ENCODE peak calls at places on chromosome 17, in four cellular contexts. P is suprapubic skin; S is GDM1; U is effector CD4-positive, alpha-beta T cell. J is an unnamed sample.

GRCh38 chr17:81253358-81254131 is 14.4 kb downstream of the NDUFAF8 start:
- DNase-seq in P (no peak), S (no peak), U (peak), J (no peak)

GRCh38 chr17:64496348-64496785 is 487 bp downstream of the POLG2 start:
- DNase-seq in P (no peak), S (no peak), U (no peak), J (no peak)

GRCh38 chr17:41654134-41654907 is 29.9 kb upstream of the KRT17 start:
- DNase-seq in P (peak), S (no peak), U (no peak), J (no peak)

GRCh38 chr17:61488878-61489718 is 36.9 kb downstream of the TBX4 start:
- DNase-seq in P (no peak), S (no peak), U (no peak), J (peak)

GRCh38 chr17:14334261-14334860 is 33.5 kb downstream of the HS3ST3B1 start:
- DNase-seq in P (no peak), S (no peak), U (no peak), J (no peak)

GRCh38 chr17:57597531-57598453 is 147.3 kb downstream of the CCDC182 start:
- DNase-seq in P (no peak), S (no peak), U (no peak), J (no peak)

GRCh38 chr17:39863918-39864746 is at the start of gene IKZF3:
- DNase-seq in P (no peak), S (peak), U (peak), J (no peak)

GRCh38 chr17:51739245-51739886 is 419.1 kb downstream of the CA10 start:
- DNase-seq in P (no peak), S (no peak), U (no peak), J (no peak)

GRCh38 chr17:75845058-75845711 is 981 bp upstream of the UNC13D start:
- DNase-seq in P (peak), S (peak), U (peak), J (no peak)

GRCh38 chr17:1967092-1967662 is 58.0 kb downstream of the RTN4RL1 start:
- DNase-seq in P (no peak), S (no peak), U (no peak), J (no peak)

GRCh38 chr17:39611441-39612112 is 3.9 kb upstream of the NEUROD2 start:
- DNase-seq in P (peak), S (no peak), U (no peak), J (no peak)

GRCh38 chr17:8643855-8644506 is 13.5 kb upstream of the MYH10 start:
- DNase-seq in P (no peak), S (no peak), U (no peak), J (no peak)

GRCh38 chr17:21004016-21004930 is 38.5 kb downstream of the USP22 start:
- DNase-seq in P (no peak), S (no peak), U (no peak), J (no peak)

GRCh38 chr17:6684460-6684783 is 28.7 kb downstream of the SLC13A5 start:
- DNase-seq in P (no peak), S (no peak), U (no peak), J (no peak)

GRCh38 chr17:48506246-48506645 is 24.6 kb downstream of the HOXB1 start:
- DNase-seq in P (no peak), S (no peak), U (no peak), J (no peak)

GRCh38 chr17:6914711-6915110 is 81.1 kb upstream of the ALOX12 start:
- DNase-seq in P (no peak), S (no peak), U (no peak), J (no peak)

GRCh38 chr17:8289103-8289397 is 580 bp downstream of the RANGRF start:
- DNase-seq in P (no peak), S (no peak), U (no peak), J (peak)

GRCh38 chr17:1561420-1562177 is 993 bp downstream of the PITPNA start:
- DNase-seq in P (no peak), S (no peak), U (peak), J (no peak)

GRCh38 chr17:68356520-68356919 is 65.2 kb downstream of the ARSG start:
- DNase-seq in P (no peak), S (peak), U (peak), J (no peak)

GRCh38 chr17:18978655-18979054 is 25.9 kb downstream of the FAM83G start:
- DNase-seq in P (no peak), S (no peak), U (no peak), J (no peak)

GRCh38 chr17:81397314-81398169 is 2.3 kb downstream of the BAHCC1 start:
- DNase-seq in P (no peak), S (no peak), U (no peak), J (no peak)

GRCh38 chr17:8944748-8945147 is 20.8 kb downstream of the PIK3R5 start:
- DNase-seq in P (peak), S (no peak), U (no peak), J (no peak)

GRCh38 chr17:4980644-4981216 is 6.7 kb downstream of the CAMTA2 start:
- DNase-seq in P (no peak), S (peak), U (peak), J (no peak)

GRCh38 chr17:77098884-77099545 is 41.8 kb upstream of the SEC14L1 start:
- DNase-seq in P (no peak), S (no peak), U (peak), J (no peak)

GRCh38 chr17:49193513-49194296 is 16.7 kb downstream of the GNGT2 start:
- DNase-seq in P (peak), S (peak), U (no peak), J (no peak)

GRCh38 chr17:66580178-66580577 is 254.7 kb upstream of the CACNG5 start:
- DNase-seq in P (no peak), S (no peak), U (no peak), J (peak)

GRCh38 chr17:79066963-79067362 is 7.7 kb upstream of the ENGASE start:
- DNase-seq in P (peak), S (no peak), U (no peak), J (peak)

GRCh38 chr17:28925912-28926365 is 23.1 kb upstream of the DHRS13 start:
- DNase-seq in P (no peak), S (peak), U (peak), J (no peak)

GRCh38 chr17:40901981-40902862 is 17.2 kb upstream of the KRT20 start:
- DNase-seq in P (no peak), S (no peak), U (no peak), J (no peak)

GRCh38 chr17:44066204-44066930 is at the start of gene LSM12:
- DNase-seq in P (peak), S (peak), U (peak), J (peak)

GRCh38 chr17:63932008-63932561 is at the start of gene CD79B:
- DNase-seq in P (no peak), S (peak), U (no peak), J (no peak)

GRCh38 chr17:71983828-71984227 is 137.0 kb upstream of the SOX9 start:
- DNase-seq in P (no peak), S (no peak), U (no peak), J (no peak)

GRCh38 chr17:50170662-50171370 is 5.0 kb downstream of the SGCA start:
- DNase-seq in P (no peak), S (no peak), U (no peak), J (no peak)

GRCh38 chr17:29588561-29589411 is 662 bp downstream of the GIT1 start:
- DNase-seq in P (no peak), S (no peak), U (peak), J (no peak)

GRCh38 chr17:68328676-68329075 is 37.4 kb downstream of the ARSG start:
- DNase-seq in P (no peak), S (no peak), U (no peak), J (no peak)

GRCh38 chr17:751269-752001 is 629 bp downstream of the GEMIN4 start:
- DNase-seq in P (peak), S (no peak), U (peak), J (no peak)

GRCh38 chr17:77247048-77247541 is 106.3 kb downstream of the SEC14L1 start:
- DNase-seq in P (peak), S (peak), U (peak), J (peak)

GRCh38 chr17:27845264-27846041 is 45.1 kb upstream of the NOS2 start:
- DNase-seq in P (no peak), S (no peak), U (no peak), J (no peak)

J was measured in mesenteric fat pad.